ENCODE peak calls at places on chromosomes 2 and 18, in eight cellular contexts. One of them, this sample, is unnamed.

GRCh38 chr2:239216614-239217273 is 184.1 kb downstream of the HDAC4 start:
- DNase-seq in neuronal stem cell: no peak
- DNase-seq in GM23338: no peak
- DNase-seq in CD8-positive, alpha-beta memory T cell: no peak
- DNase-seq in CD4-positive, CD25-positive, alpha-beta regulatory T cell: peak; percentile 8
- DNase-seq in dorsolateral prefrontal cortex: no peak
- DNase-seq in aorta: no peak
- DNase-seq in right cardiac atrium: no peak
- DNase-seq in this sample: no peak

GRCh38 chr2:164430166-164430783 is 191.0 kb downstream of the GRB14 start:
- DNase-seq in neuronal stem cell: peak; percentile 43
- DNase-seq in GM23338: peak; percentile 74
- DNase-seq in CD8-positive, alpha-beta memory T cell: no peak
- DNase-seq in CD4-positive, CD25-positive, alpha-beta regulatory T cell: no peak
- DNase-seq in dorsolateral prefrontal cortex: no peak
- DNase-seq in aorta: no peak
- DNase-seq in right cardiac atrium: no peak
- DNase-seq in this sample: no peak

GRCh38 chr2:159946326-159946992 is 116.0 kb downstream of the PLA2R1 start:
- DNase-seq in neuronal stem cell: no peak
- DNase-seq in GM23338: no peak
- DNase-seq in CD8-positive, alpha-beta memory T cell: no peak
- DNase-seq in CD4-positive, CD25-positive, alpha-beta regulatory T cell: no peak
- DNase-seq in dorsolateral prefrontal cortex: no peak
- DNase-seq in aorta: no peak
- DNase-seq in right cardiac atrium: no peak
- DNase-seq in this sample: no peak

GRCh38 chr18:41265047-41265446 is 690.0 kb upstream of the PIK3C3 start:
- DNase-seq in neuronal stem cell: no peak
- DNase-seq in GM23338: no peak
- DNase-seq in CD8-positive, alpha-beta memory T cell: no peak
- DNase-seq in CD4-positive, CD25-positive, alpha-beta regulatory T cell: no peak
- DNase-seq in dorsolateral prefrontal cortex: no peak
- DNase-seq in aorta: no peak
- DNase-seq in right cardiac atrium: no peak
- DNase-seq in this sample: no peak

GRCh38 chr18:35131387-35132283 is 90.4 kb downstream of the MAPRE2 start:
- DNase-seq in neuronal stem cell: no peak
- DNase-seq in GM23338: no peak
- DNase-seq in CD8-positive, alpha-beta memory T cell: no peak
- DNase-seq in CD4-positive, CD25-positive, alpha-beta regulatory T cell: no peak
- DNase-seq in dorsolateral prefrontal cortex: peak; percentile 75
- DNase-seq in aorta: no peak
- DNase-seq in right cardiac atrium: peak; percentile 61
- DNase-seq in this sample: no peak

GRCh38 chr2:29110916-29111315 is 4.3 kb upstream of the CLIP4 start:
- DNase-seq in neuronal stem cell: no peak
- DNase-seq in GM23338: no peak
- DNase-seq in CD8-positive, alpha-beta memory T cell: no peak
- DNase-seq in CD4-positive, CD25-positive, alpha-beta regulatory T cell: no peak
- DNase-seq in dorsolateral prefrontal cortex: no peak
- DNase-seq in aorta: no peak
- DNase-seq in right cardiac atrium: no peak
- DNase-seq in this sample: no peak

GRCh38 chr2:46909771-46910419 is 5.7 kb downstream of the MCFD2 start:
- DNase-seq in neuronal stem cell: no peak
- DNase-seq in GM23338: no peak
- DNase-seq in CD8-positive, alpha-beta memory T cell: no peak
- DNase-seq in CD4-positive, CD25-positive, alpha-beta regulatory T cell: no peak
- DNase-seq in dorsolateral prefrontal cortex: no peak
- DNase-seq in aorta: no peak
- DNase-seq in right cardiac atrium: no peak
- DNase-seq in this sample: no peak

GRCh38 chr2:73008261-73009159 is 63.0 kb downstream of the SFXN5 start:
- DNase-seq in neuronal stem cell: no peak
- DNase-seq in GM23338: no peak
- DNase-seq in CD8-positive, alpha-beta memory T cell: no peak
- DNase-seq in CD4-positive, CD25-positive, alpha-beta regulatory T cell: no peak
- DNase-seq in dorsolateral prefrontal cortex: no peak
- DNase-seq in aorta: peak; percentile 36
- DNase-seq in right cardiac atrium: no peak
- DNase-seq in this sample: no peak

GRCh38 chr2:223930002-223930976 is 14.8 kb downstream of the WDFY1 start:
- DNase-seq in neuronal stem cell: no peak
- DNase-seq in GM23338: peak; percentile 31
- DNase-seq in CD8-positive, alpha-beta memory T cell: no peak
- DNase-seq in CD4-positive, CD25-positive, alpha-beta regulatory T cell: no peak
- DNase-seq in dorsolateral prefrontal cortex: peak; percentile 77
- DNase-seq in aorta: no peak
- DNase-seq in right cardiac atrium: peak; percentile 73
- DNase-seq in this sample: no peak

DNA sequence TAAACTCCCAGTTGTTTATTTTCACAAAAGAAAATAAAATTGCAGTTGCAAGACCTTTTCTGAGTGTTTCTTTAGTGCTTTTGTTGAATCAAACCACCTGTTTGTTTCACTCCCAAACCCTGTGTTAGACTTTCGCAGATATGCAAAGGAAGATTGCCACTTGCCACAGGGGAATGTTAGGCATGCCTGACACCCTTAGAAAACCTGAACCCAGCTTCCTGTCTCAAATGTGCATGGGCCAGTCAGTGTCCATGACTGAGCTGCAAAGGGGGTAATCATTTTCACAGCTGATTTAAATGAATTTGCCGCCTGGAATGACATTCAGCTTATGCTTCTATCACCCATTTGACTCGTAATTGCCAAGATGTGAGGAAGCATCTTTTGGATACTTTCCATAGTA is 17.5 kb downstream of the TGOLN2 start:
- DNase-seq in neuronal stem cell: no peak
- DNase-seq in GM23338: peak; percentile 39
- DNase-seq in CD8-positive, alpha-beta memory T cell: no peak
- DNase-seq in CD4-positive, CD25-positive, alpha-beta regulatory T cell: no peak
- DNase-seq in dorsolateral prefrontal cortex: no peak
- DNase-seq in aorta: no peak
- DNase-seq in right cardiac atrium: no peak
- DNase-seq in this sample: no peak
- H3K27ac ChIP-seq in neuronal stem cell: no peak overlapping the region
- H3K27ac ChIP-seq in GM23338: peak overlapping the region; percentile 73
- H3K27ac ChIP-seq in CD8-positive, alpha-beta memory T cell: no peak overlapping the region
- H3K27ac ChIP-seq in CD4-positive, CD25-positive, alpha-beta regulatory T cell: peak overlapping the region; percentile 65
- H3K27ac ChIP-seq in dorsolateral prefrontal cortex: no peak overlapping the region
- H3K27ac ChIP-seq in aorta: no peak overlapping the region
- H3K27ac ChIP-seq in right cardiac atrium: no peak overlapping the region
- H3K27ac ChIP-seq in this sample: peak overlapping the region; percentile 48

GRCh38 chr18:9806905-9807304 is 78.9 kb upstream of the TXNDC2 start:
- DNase-seq in neuronal stem cell: no peak
- DNase-seq in GM23338: no peak
- DNase-seq in CD8-positive, alpha-beta memory T cell: no peak
- DNase-seq in CD4-positive, CD25-positive, alpha-beta regulatory T cell: no peak
- DNase-seq in dorsolateral prefrontal cortex: no peak
- DNase-seq in aorta: no peak
- DNase-seq in right cardiac atrium: no peak
- DNase-seq in this sample: no peak
- H3K27ac ChIP-seq in neuronal stem cell: no peak overlapping the region
- H3K27ac ChIP-seq in GM23338: no peak overlapping the region
- H3K27ac ChIP-seq in CD8-positive, alpha-beta memory T cell: no peak overlapping the region
- H3K27ac ChIP-seq in CD4-positive, CD25-positive, alpha-beta regulatory T cell: no peak overlapping the region
- H3K27ac ChIP-seq in dorsolateral prefrontal cortex: no peak overlapping the region
- H3K27ac ChIP-seq in aorta: no peak overlapping the region
- H3K27ac ChIP-seq in right cardiac atrium: no peak overlapping the region
- H3K27ac ChIP-seq in this sample: no peak overlapping the region

GRCh38 chr18:9366126-9366714 is 31.6 kb downstream of the TWSG1 start:
- DNase-seq in neuronal stem cell: peak; percentile 4
- DNase-seq in GM23338: peak; percentile 91
- DNase-seq in CD8-positive, alpha-beta memory T cell: no peak
- DNase-seq in CD4-positive, CD25-positive, alpha-beta regulatory T cell: no peak
- DNase-seq in dorsolateral prefrontal cortex: no peak
- DNase-seq in aorta: no peak
- DNase-seq in right cardiac atrium: no peak
- DNase-seq in this sample: no peak

GRCh38 chr18:9365406-9365805 is 30.8 kb downstream of the TWSG1 start:
- DNase-seq in neuronal stem cell: no peak
- DNase-seq in GM23338: no peak
- DNase-seq in CD8-positive, alpha-beta memory T cell: no peak
- DNase-seq in CD4-positive, CD25-positive, alpha-beta regulatory T cell: no peak
- DNase-seq in dorsolateral prefrontal cortex: no peak
- DNase-seq in aorta: no peak
- DNase-seq in right cardiac atrium: no peak
- DNase-seq in this sample: no peak

GRCh38 chr18:9361191-9361590 is 26.6 kb downstream of the TWSG1 start:
- DNase-seq in neuronal stem cell: no peak
- DNase-seq in GM23338: no peak
- DNase-seq in CD8-positive, alpha-beta memory T cell: no peak
- DNase-seq in CD4-positive, CD25-positive, alpha-beta regulatory T cell: no peak
- DNase-seq in dorsolateral prefrontal cortex: no peak
- DNase-seq in aorta: no peak
- DNase-seq in right cardiac atrium: no peak
- DNase-seq in this sample: no peak

GRCh38 chr18:9362869-9363268 is 28.3 kb downstream of the TWSG1 start:
- DNase-seq in neuronal stem cell: no peak
- DNase-seq in GM23338: peak; percentile 8
- DNase-seq in CD8-positive, alpha-beta memory T cell: no peak
- DNase-seq in CD4-positive, CD25-positive, alpha-beta regulatory T cell: no peak
- DNase-seq in dorsolateral prefrontal cortex: no peak
- DNase-seq in aorta: no peak
- DNase-seq in right cardiac atrium: no peak
- DNase-seq in this sample: no peak

GRCh38 chr18:9364242-9364641 is 29.7 kb downstream of the TWSG1 start:
- DNase-seq in neuronal stem cell: no peak
- DNase-seq in GM23338: peak; percentile 12
- DNase-seq in CD8-positive, alpha-beta memory T cell: no peak
- DNase-seq in CD4-positive, CD25-positive, alpha-beta regulatory T cell: no peak
- DNase-seq in dorsolateral prefrontal cortex: no peak
- DNase-seq in aorta: no peak
- DNase-seq in right cardiac atrium: no peak
- DNase-seq in this sample: no peak
- H3K27ac ChIP-seq in neuronal stem cell: no peak overlapping the region
- H3K27ac ChIP-seq in GM23338: no peak overlapping the region
- H3K27ac ChIP-seq in CD8-positive, alpha-beta memory T cell: no peak overlapping the region
- H3K27ac ChIP-seq in CD4-positive, CD25-positive, alpha-beta regulatory T cell: no peak overlapping the region
- H3K27ac ChIP-seq in dorsolateral prefrontal cortex: no peak overlapping the region
- H3K27ac ChIP-seq in aorta: no peak overlapping the region
- H3K27ac ChIP-seq in right cardiac atrium: no peak overlapping the region
- H3K27ac ChIP-seq in this sample: no peak overlapping the region

GRCh38 chr2:237433920-237434319 is 20.0 kb upstream of the COL6A3 start:
- DNase-seq in neuronal stem cell: no peak
- DNase-seq in GM23338: no peak
- DNase-seq in CD8-positive, alpha-beta memory T cell: no peak
- DNase-seq in CD4-positive, CD25-positive, alpha-beta regulatory T cell: no peak
- DNase-seq in dorsolateral prefrontal cortex: no peak
- DNase-seq in aorta: no peak
- DNase-seq in right cardiac atrium: no peak
- DNase-seq in this sample: no peak

GRCh38 chr2:237432484-237433092 is 18.6 kb upstream of the COL6A3 start:
- DNase-seq in neuronal stem cell: no peak
- DNase-seq in GM23338: no peak
- DNase-seq in CD8-positive, alpha-beta memory T cell: peak; percentile 68
- DNase-seq in CD4-positive, CD25-positive, alpha-beta regulatory T cell: peak; percentile 49
- DNase-seq in dorsolateral prefrontal cortex: peak; percentile 64
- DNase-seq in aorta: no peak
- DNase-seq in right cardiac atrium: peak; percentile 84
- DNase-seq in this sample: no peak

GRCh38 chr2:237437566-237437965 is 23.6 kb upstream of the COL6A3 start:
- DNase-seq in neuronal stem cell: no peak
- DNase-seq in GM23338: no peak
- DNase-seq in CD8-positive, alpha-beta memory T cell: no peak
- DNase-seq in CD4-positive, CD25-positive, alpha-beta regulatory T cell: no peak
- DNase-seq in dorsolateral prefrontal cortex: no peak
- DNase-seq in aorta: no peak
- DNase-seq in right cardiac atrium: no peak
- DNase-seq in this sample: no peak

GRCh38 chr2:237435844-237436590 is 22.1 kb upstream of the COL6A3 start:
- DNase-seq in neuronal stem cell: no peak
- DNase-seq in GM23338: no peak
- DNase-seq in CD8-positive, alpha-beta memory T cell: no peak
- DNase-seq in CD4-positive, CD25-positive, alpha-beta regulatory T cell: no peak
- DNase-seq in dorsolateral prefrontal cortex: no peak
- DNase-seq in aorta: peak; percentile 87
- DNase-seq in right cardiac atrium: peak; percentile 82
- DNase-seq in this sample: no peak

GRCh38 chr2:237434916-237435315 is 21.0 kb upstream of the COL6A3 start:
- DNase-seq in neuronal stem cell: no peak
- DNase-seq in GM23338: no peak
- DNase-seq in CD8-positive, alpha-beta memory T cell: peak; percentile 42
- DNase-seq in CD4-positive, CD25-positive, alpha-beta regulatory T cell: peak; percentile 61
- DNase-seq in dorsolateral prefrontal cortex: peak; percentile 80
- DNase-seq in aorta: no peak
- DNase-seq in right cardiac atrium: peak; percentile 71
- DNase-seq in this sample: no peak
- H3K27ac ChIP-seq in neuronal stem cell: no peak overlapping the region
- H3K27ac ChIP-seq in GM23338: no peak overlapping the region
- H3K27ac ChIP-seq in CD8-positive, alpha-beta memory T cell: no peak overlapping the region
- H3K27ac ChIP-seq in CD4-positive, CD25-positive, alpha-beta regulatory T cell: peak overlapping the region; percentile 65
- H3K27ac ChIP-seq in dorsolateral prefrontal cortex: no peak overlapping the region
- H3K27ac ChIP-seq in aorta: peak overlapping the region; percentile 37
- H3K27ac ChIP-seq in right cardiac atrium: peak overlapping the region; percentile 39
- H3K27ac ChIP-seq in this sample: peak overlapping the region; percentile 75

GRCh38 chr2:229270551-229271410 is at the start of gene PID1:
- DNase-seq in neuronal stem cell: peak; percentile 55
- DNase-seq in GM23338: peak; percentile 78
- DNase-seq in CD8-positive, alpha-beta memory T cell: no peak
- DNase-seq in CD4-positive, CD25-positive, alpha-beta regulatory T cell: no peak
- DNase-seq in dorsolateral prefrontal cortex: no peak
- DNase-seq in aorta: peak; percentile 83
- DNase-seq in right cardiac atrium: peak; percentile 86
- DNase-seq in this sample: no peak
- H3K27ac ChIP-seq in neuronal stem cell: no peak within 1 kb of the TSS
- H3K27ac ChIP-seq in GM23338: no peak within 1 kb of the TSS
- H3K27ac ChIP-seq in CD8-positive, alpha-beta memory T cell: no peak within 1 kb of the TSS
- H3K27ac ChIP-seq in CD4-positive, CD25-positive, alpha-beta regulatory T cell: no peak within 1 kb of the TSS
- H3K27ac ChIP-seq in dorsolateral prefrontal cortex: no peak within 1 kb of the TSS
- H3K27ac ChIP-seq in aorta: peak within 1 kb of the TSS; percentile 64
- H3K27ac ChIP-seq in right cardiac atrium: peak within 1 kb of the TSS; percentile 7
- H3K27ac ChIP-seq in this sample: peak within 1 kb of the TSS; percentile 85

GRCh38 chr2:44061469-44061868 is 65.7 kb upstream of the LRPPRC start:
- DNase-seq in neuronal stem cell: no peak
- DNase-seq in GM23338: no peak
- DNase-seq in CD8-positive, alpha-beta memory T cell: no peak
- DNase-seq in CD4-positive, CD25-positive, alpha-beta regulatory T cell: no peak
- DNase-seq in dorsolateral prefrontal cortex: no peak
- DNase-seq in aorta: no peak
- DNase-seq in right cardiac atrium: no peak
- DNase-seq in this sample: no peak

GRCh38 chr2:44063007-44063406 is 67.2 kb upstream of the LRPPRC start:
- DNase-seq in neuronal stem cell: no peak
- DNase-seq in GM23338: no peak
- DNase-seq in CD8-positive, alpha-beta memory T cell: no peak
- DNase-seq in CD4-positive, CD25-positive, alpha-beta regulatory T cell: no peak
- DNase-seq in dorsolateral prefrontal cortex: no peak
- DNase-seq in aorta: no peak
- DNase-seq in right cardiac atrium: no peak
- DNase-seq in this sample: no peak

GRCh38 chr2:44056947-44057346 is 61.2 kb upstream of the LRPPRC start:
- DNase-seq in neuronal stem cell: no peak
- DNase-seq in GM23338: no peak
- DNase-seq in CD8-positive, alpha-beta memory T cell: no peak
- DNase-seq in CD4-positive, CD25-positive, alpha-beta regulatory T cell: no peak
- DNase-seq in dorsolateral prefrontal cortex: no peak
- DNase-seq in aorta: no peak
- DNase-seq in right cardiac atrium: no peak
- DNase-seq in this sample: no peak

GRCh38 chr2:44061876-44062275 is 66.1 kb upstream of the LRPPRC start:
- DNase-seq in neuronal stem cell: no peak
- DNase-seq in GM23338: peak; percentile 16
- DNase-seq in CD8-positive, alpha-beta memory T cell: no peak
- DNase-seq in CD4-positive, CD25-positive, alpha-beta regulatory T cell: no peak
- DNase-seq in dorsolateral prefrontal cortex: no peak
- DNase-seq in aorta: no peak
- DNase-seq in right cardiac atrium: no peak
- DNase-seq in this sample: no peak

GRCh38 chr2:44060990-44061389 is 65.2 kb upstream of the LRPPRC start:
- DNase-seq in neuronal stem cell: no peak
- DNase-seq in GM23338: no peak
- DNase-seq in CD8-positive, alpha-beta memory T cell: no peak
- DNase-seq in CD4-positive, CD25-positive, alpha-beta regulatory T cell: no peak
- DNase-seq in dorsolateral prefrontal cortex: no peak
- DNase-seq in aorta: no peak
- DNase-seq in right cardiac atrium: no peak
- DNase-seq in this sample: no peak
- H3K27ac ChIP-seq in neuronal stem cell: no peak overlapping the region
- H3K27ac ChIP-seq in GM23338: no peak overlapping the region
- H3K27ac ChIP-seq in CD8-positive, alpha-beta memory T cell: no peak overlapping the region
- H3K27ac ChIP-seq in CD4-positive, CD25-positive, alpha-beta regulatory T cell: no peak overlapping the region
- H3K27ac ChIP-seq in dorsolateral prefrontal cortex: peak overlapping the region; percentile 53
- H3K27ac ChIP-seq in aorta: no peak overlapping the region
- H3K27ac ChIP-seq in right cardiac atrium: no peak overlapping the region
- H3K27ac ChIP-seq in this sample: no peak overlapping the region

This sample was measured in esophagus squamous epithelium.